ENCODE peak calls at places on chromosomes 11 and 22, in four cellular contexts. One of them, this sample, is unnamed.

GRCh38 chr11:30617762-30618161 is 31.6 kb upstream of the MPPED2 start:
- DNase-seq in NCI-H345: no peak
- DNase-seq in fibroblast of lung: no peak
- DNase-seq in right lobe of liver: no peak
- DNase-seq in this sample: no peak

GRCh38 chr11:72524711-72525110 is 90.4 kb upstream of the CLPB start:
- DNase-seq in NCI-H345: no peak
- DNase-seq in fibroblast of lung: peak
- DNase-seq in right lobe of liver: no peak
- DNase-seq in this sample: peak

GRCh38 chr11:46553746-46554204 is 40.0 kb downstream of the AMBRA1 start:
- DNase-seq in NCI-H345: no peak
- DNase-seq in fibroblast of lung: peak
- DNase-seq in right lobe of liver: no peak
- DNase-seq in this sample: no peak

GRCh38 chr11:2813141-2813908 is 72.2 kb downstream of the CDKN1C start:
- DNase-seq in NCI-H345: no peak
- DNase-seq in fibroblast of lung: peak
- DNase-seq in right lobe of liver: no peak
- DNase-seq in this sample: no peak

GRCh38 chr11:118657238-118657637 is 22.2 kb downstream of the TREH start:
- DNase-seq in NCI-H345: no peak
- DNase-seq in fibroblast of lung: no peak
- DNase-seq in right lobe of liver: no peak
- DNase-seq in this sample: no peak

GRCh38 chr11:130775306-130776043 is 140.8 kb downstream of the SNX19 start:
- DNase-seq in NCI-H345: no peak
- DNase-seq in fibroblast of lung: peak
- DNase-seq in right lobe of liver: no peak
- DNase-seq in this sample: no peak

GRCh38 chr11:72349616-72350218 is 84.6 kb downstream of the CLPB start:
- DNase-seq in NCI-H345: no peak
- DNase-seq in fibroblast of lung: no peak
- DNase-seq in right lobe of liver: no peak
- DNase-seq in this sample: no peak

GRCh38 chr11:108027057-108027456 is 18.4 kb downstream of the CUL5 start:
- DNase-seq in NCI-H345: no peak
- DNase-seq in fibroblast of lung: no peak
- DNase-seq in right lobe of liver: no peak
- DNase-seq in this sample: no peak

GRCh38 chr11:102920118-102920684 is 35.3 kb downstream of the MMP13 start:
- DNase-seq in NCI-H345: no peak
- DNase-seq in fibroblast of lung: no peak
- DNase-seq in right lobe of liver: no peak
- DNase-seq in this sample: no peak

GRCh38 chr11:66106786-66107599 is 36.9 kb downstream of the PACS1 start:
- DNase-seq in NCI-H345: no peak
- DNase-seq in fibroblast of lung: peak
- DNase-seq in right lobe of liver: no peak
- DNase-seq in this sample: no peak

GRCh38 chr11:112225753-112226061 is 521 bp upstream of the PTS start:
- DNase-seq in NCI-H345: no peak
- DNase-seq in fibroblast of lung: peak
- DNase-seq in right lobe of liver: no peak
- DNase-seq in this sample: no peak

GRCh38 chr22:25956801-25957200 is 212.5 kb upstream of the SEZ6L start:
- DNase-seq in NCI-H345: no peak
- DNase-seq in fibroblast of lung: no peak
- DNase-seq in right lobe of liver: no peak
- DNase-seq in this sample: no peak

GRCh38 chr11:47216141-47216798 is 1.5 kb downstream of the DDB2 start:
- DNase-seq in NCI-H345: no peak
- DNase-seq in fibroblast of lung: peak
- DNase-seq in right lobe of liver: no peak
- DNase-seq in this sample: peak

GRCh38 chr11:30196400-30197206 is 34.2 kb upstream of the FSHB start:
- DNase-seq in NCI-H345: peak
- DNase-seq in fibroblast of lung: peak
- DNase-seq in right lobe of liver: peak
- DNase-seq in this sample: no peak

GRCh38 chr22:19705181-19705934 is 8.9 kb upstream of the SEPTIN5 start:
- DNase-seq in NCI-H345: no peak
- DNase-seq in fibroblast of lung: no peak
- DNase-seq in right lobe of liver: no peak
- DNase-seq in this sample: no peak

GRCh38 chr22:37228106-37229011 is 15.7 kb downstream of the RAC2 start:
- DNase-seq in NCI-H345: no peak
- DNase-seq in fibroblast of lung: peak
- DNase-seq in right lobe of liver: no peak
- DNase-seq in this sample: no peak

GRCh38 chr11:62688481-62688880 is 849 bp downstream of the LRRN4CL start:
- DNase-seq in NCI-H345: no peak
- DNase-seq in fibroblast of lung: no peak
- DNase-seq in right lobe of liver: no peak
- DNase-seq in this sample: no peak

GRCh38 chr22:44256860-44257560 is 55.7 kb downstream of the SHISAL1 start:
- DNase-seq in NCI-H345: no peak
- DNase-seq in fibroblast of lung: no peak
- DNase-seq in right lobe of liver: peak
- DNase-seq in this sample: no peak

GRCh38 chr11:113873241-113873626 is 2.1 kb downstream of the USP28 start:
- DNase-seq in NCI-H345: no peak
- DNase-seq in fibroblast of lung: peak
- DNase-seq in right lobe of liver: no peak
- DNase-seq in this sample: no peak

GRCh38 chr11:113974741-113975470 is at the start of gene HTR3A:
- DNase-seq in NCI-H345: peak
- DNase-seq in fibroblast of lung: no peak
- DNase-seq in right lobe of liver: peak
- DNase-seq in this sample: no peak

GRCh38 chr11:13297917-13298356 is 20.3 kb downstream of the BMAL1 start:
- DNase-seq in NCI-H345: no peak
- DNase-seq in fibroblast of lung: no peak
- DNase-seq in right lobe of liver: no peak
- DNase-seq in this sample: no peak

This sample was measured in GM04503.